ENCODE peak calls at places on chromosome 15, in ten cellular contexts. One of them, this sample, is unnamed.

GRCh38 chr15:74692327-74692726 is 3.5 kb downstream of the EDC3 start:
- DNase-seq in Karpas-422: no peak
- DNase-seq in T-helper 9 cell: no peak
- DNase-seq in right cardiac atrium: no peak
- DNase-seq in LoVo: no peak
- DNase-seq in activated naive CD8-positive, alpha-beta T cell treated with anti-CD3 and anti-CD28 coated beads, Interleukin-2, amount 10 ng/mL, durations not matched to agents 7 days and 5 days: no peak
- DNase-seq in heart right ventricle: no peak
- DNase-seq in neural progenitor cell: no peak
- DNase-seq in NCI-H748 treated with DMSO at 0.1 percent for 48 hours: no peak
- DNase-seq in hepatic stellate cell: no peak
- DNase-seq in this sample: no peak

GRCh38 chr15:79897701-79898113 is 893 bp upstream of the MTHFS start:
- DNase-seq in Karpas-422: peak
- DNase-seq in T-helper 9 cell: no peak
- DNase-seq in right cardiac atrium: no peak
- DNase-seq in LoVo: no peak
- DNase-seq in activated naive CD8-positive, alpha-beta T cell treated with anti-CD3 and anti-CD28 coated beads, Interleukin-2, amount 10 ng/mL, durations not matched to agents 7 days and 5 days: no peak
- DNase-seq in heart right ventricle: no peak
- DNase-seq in neural progenitor cell: no peak
- DNase-seq in NCI-H748 treated with DMSO at 0.1 percent for 48 hours: no peak
- DNase-seq in hepatic stellate cell: no peak
- DNase-seq in this sample: no peak

GRCh38 chr15:59792359-59792758 is 103.2 kb upstream of the BNIP2 start:
- DNase-seq in Karpas-422: no peak
- DNase-seq in T-helper 9 cell: peak
- DNase-seq in right cardiac atrium: peak
- DNase-seq in LoVo: no peak
- DNase-seq in activated naive CD8-positive, alpha-beta T cell treated with anti-CD3 and anti-CD28 coated beads, Interleukin-2, amount 10 ng/mL, durations not matched to agents 7 days and 5 days: peak
- DNase-seq in heart right ventricle: no peak
- DNase-seq in neural progenitor cell: no peak
- DNase-seq in NCI-H748 treated with DMSO at 0.1 percent for 48 hours: no peak
- DNase-seq in hepatic stellate cell: no peak
- DNase-seq in this sample: no peak

GRCh38 chr15:88657326-88658069 is 18.7 kb downstream of the ISG20 start:
- DNase-seq in Karpas-422: peak
- DNase-seq in T-helper 9 cell: no peak
- DNase-seq in right cardiac atrium: no peak
- DNase-seq in LoVo: peak
- DNase-seq in activated naive CD8-positive, alpha-beta T cell treated with anti-CD3 and anti-CD28 coated beads, Interleukin-2, amount 10 ng/mL, durations not matched to agents 7 days and 5 days: no peak
- DNase-seq in heart right ventricle: no peak
- DNase-seq in neural progenitor cell: peak
- DNase-seq in NCI-H748 treated with DMSO at 0.1 percent for 48 hours: no peak
- DNase-seq in hepatic stellate cell: peak
- DNase-seq in this sample: no peak

GRCh38 chr15:74869726-74870407 is 3.3 kb downstream of the SCAMP2 start:
- DNase-seq in Karpas-422: peak
- DNase-seq in T-helper 9 cell: no peak
- DNase-seq in right cardiac atrium: peak
- DNase-seq in LoVo: no peak
- DNase-seq in activated naive CD8-positive, alpha-beta T cell treated with anti-CD3 and anti-CD28 coated beads, Interleukin-2, amount 10 ng/mL, durations not matched to agents 7 days and 5 days: no peak
- DNase-seq in heart right ventricle: peak
- DNase-seq in neural progenitor cell: no peak
- DNase-seq in NCI-H748 treated with DMSO at 0.1 percent for 48 hours: no peak
- DNase-seq in hepatic stellate cell: peak
- DNase-seq in this sample: peak

GRCh38 chr15:68787609-68788264 is 33.0 kb downstream of the ANP32A start:
- DNase-seq in Karpas-422: no peak
- DNase-seq in T-helper 9 cell: no peak
- DNase-seq in right cardiac atrium: no peak
- DNase-seq in LoVo: no peak
- DNase-seq in activated naive CD8-positive, alpha-beta T cell treated with anti-CD3 and anti-CD28 coated beads, Interleukin-2, amount 10 ng/mL, durations not matched to agents 7 days and 5 days: no peak
- DNase-seq in heart right ventricle: no peak
- DNase-seq in neural progenitor cell: no peak
- DNase-seq in NCI-H748 treated with DMSO at 0.1 percent for 48 hours: no peak
- DNase-seq in hepatic stellate cell: no peak
- DNase-seq in this sample: no peak

GRCh38 chr15:90340345-90340744 is 11.7 kb upstream of the ZNF774 start:
- DNase-seq in Karpas-422: peak
- DNase-seq in T-helper 9 cell: no peak
- DNase-seq in right cardiac atrium: no peak
- DNase-seq in LoVo: peak
- DNase-seq in activated naive CD8-positive, alpha-beta T cell treated with anti-CD3 and anti-CD28 coated beads, Interleukin-2, amount 10 ng/mL, durations not matched to agents 7 days and 5 days: no peak
- DNase-seq in heart right ventricle: no peak
- DNase-seq in neural progenitor cell: no peak
- DNase-seq in NCI-H748 treated with DMSO at 0.1 percent for 48 hours: peak
- DNase-seq in hepatic stellate cell: no peak
- DNase-seq in this sample: no peak

GRCh38 chr15:79009388-79009787 is 64.5 kb upstream of the CTSH start:
- DNase-seq in Karpas-422: no peak
- DNase-seq in T-helper 9 cell: no peak
- DNase-seq in right cardiac atrium: no peak
- DNase-seq in LoVo: no peak
- DNase-seq in activated naive CD8-positive, alpha-beta T cell treated with anti-CD3 and anti-CD28 coated beads, Interleukin-2, amount 10 ng/mL, durations not matched to agents 7 days and 5 days: no peak
- DNase-seq in heart right ventricle: no peak
- DNase-seq in neural progenitor cell: no peak
- DNase-seq in NCI-H748 treated with DMSO at 0.1 percent for 48 hours: no peak
- DNase-seq in hepatic stellate cell: no peak
- DNase-seq in this sample: no peak

GRCh38 chr15:76529911-76530310 is 193.3 kb downstream of the ISL2 start:
- DNase-seq in Karpas-422: no peak
- DNase-seq in T-helper 9 cell: no peak
- DNase-seq in right cardiac atrium: no peak
- DNase-seq in LoVo: no peak
- DNase-seq in activated naive CD8-positive, alpha-beta T cell treated with anti-CD3 and anti-CD28 coated beads, Interleukin-2, amount 10 ng/mL, durations not matched to agents 7 days and 5 days: no peak
- DNase-seq in heart right ventricle: no peak
- DNase-seq in neural progenitor cell: no peak
- DNase-seq in NCI-H748 treated with DMSO at 0.1 percent for 48 hours: no peak
- DNase-seq in hepatic stellate cell: no peak
- DNase-seq in this sample: no peak

GRCh38 chr15:100681335-100681746 is 79.0 kb downstream of the ASB7 start:
- DNase-seq in Karpas-422: no peak
- DNase-seq in T-helper 9 cell: no peak
- DNase-seq in right cardiac atrium: no peak
- DNase-seq in LoVo: no peak
- DNase-seq in activated naive CD8-positive, alpha-beta T cell treated with anti-CD3 and anti-CD28 coated beads, Interleukin-2, amount 10 ng/mL, durations not matched to agents 7 days and 5 days: no peak
- DNase-seq in heart right ventricle: no peak
- DNase-seq in neural progenitor cell: no peak
- DNase-seq in NCI-H748 treated with DMSO at 0.1 percent for 48 hours: no peak
- DNase-seq in hepatic stellate cell: no peak
- DNase-seq in this sample: no peak

GRCh38 chr15:35496585-35496984 is 49.4 kb downstream of the DPH6 start:
- DNase-seq in Karpas-422: no peak
- DNase-seq in T-helper 9 cell: no peak
- DNase-seq in right cardiac atrium: no peak
- DNase-seq in LoVo: no peak
- DNase-seq in activated naive CD8-positive, alpha-beta T cell treated with anti-CD3 and anti-CD28 coated beads, Interleukin-2, amount 10 ng/mL, durations not matched to agents 7 days and 5 days: no peak
- DNase-seq in heart right ventricle: no peak
- DNase-seq in neural progenitor cell: no peak
- DNase-seq in NCI-H748 treated with DMSO at 0.1 percent for 48 hours: no peak
- DNase-seq in hepatic stellate cell: no peak
- DNase-seq in this sample: no peak

GRCh38 chr15:51244366-51244977 is 93.9 kb downstream of the CYP19A1 start:
- DNase-seq in Karpas-422: no peak
- DNase-seq in T-helper 9 cell: no peak
- DNase-seq in right cardiac atrium: no peak
- DNase-seq in LoVo: no peak
- DNase-seq in activated naive CD8-positive, alpha-beta T cell treated with anti-CD3 and anti-CD28 coated beads, Interleukin-2, amount 10 ng/mL, durations not matched to agents 7 days and 5 days: no peak
- DNase-seq in heart right ventricle: no peak
- DNase-seq in neural progenitor cell: no peak
- DNase-seq in NCI-H748 treated with DMSO at 0.1 percent for 48 hours: no peak
- DNase-seq in hepatic stellate cell: no peak
- DNase-seq in this sample: no peak

GRCh38 chr15:42456971-42457370 is 34.0 kb downstream of the ZNF106 start:
- DNase-seq in Karpas-422: peak
- DNase-seq in T-helper 9 cell: no peak
- DNase-seq in right cardiac atrium: no peak
- DNase-seq in LoVo: no peak
- DNase-seq in activated naive CD8-positive, alpha-beta T cell treated with anti-CD3 and anti-CD28 coated beads, Interleukin-2, amount 10 ng/mL, durations not matched to agents 7 days and 5 days: no peak
- DNase-seq in heart right ventricle: no peak
- DNase-seq in neural progenitor cell: no peak
- DNase-seq in NCI-H748 treated with DMSO at 0.1 percent for 48 hours: no peak
- DNase-seq in hepatic stellate cell: peak
- DNase-seq in this sample: no peak

GRCh38 chr15:40087095-40087805 is 21.4 kb downstream of the BMF start:
- DNase-seq in Karpas-422: no peak
- DNase-seq in T-helper 9 cell: no peak
- DNase-seq in right cardiac atrium: no peak
- DNase-seq in LoVo: no peak
- DNase-seq in activated naive CD8-positive, alpha-beta T cell treated with anti-CD3 and anti-CD28 coated beads, Interleukin-2, amount 10 ng/mL, durations not matched to agents 7 days and 5 days: no peak
- DNase-seq in heart right ventricle: no peak
- DNase-seq in neural progenitor cell: peak
- DNase-seq in NCI-H748 treated with DMSO at 0.1 percent for 48 hours: no peak
- DNase-seq in hepatic stellate cell: no peak
- DNase-seq in this sample: no peak

GRCh38 chr15:39747326-39747725 is 35.3 kb downstream of the FSIP1 start:
- DNase-seq in Karpas-422: no peak
- DNase-seq in T-helper 9 cell: no peak
- DNase-seq in right cardiac atrium: no peak
- DNase-seq in LoVo: no peak
- DNase-seq in activated naive CD8-positive, alpha-beta T cell treated with anti-CD3 and anti-CD28 coated beads, Interleukin-2, amount 10 ng/mL, durations not matched to agents 7 days and 5 days: no peak
- DNase-seq in heart right ventricle: no peak
- DNase-seq in neural progenitor cell: no peak
- DNase-seq in NCI-H748 treated with DMSO at 0.1 percent for 48 hours: no peak
- DNase-seq in hepatic stellate cell: peak
- DNase-seq in this sample: no peak

GRCh38 chr15:69415381-69415780 is 1.2 kb downstream of the KIF23 start:
- DNase-seq in Karpas-422: peak
- DNase-seq in T-helper 9 cell: no peak
- DNase-seq in right cardiac atrium: no peak
- DNase-seq in LoVo: no peak
- DNase-seq in activated naive CD8-positive, alpha-beta T cell treated with anti-CD3 and anti-CD28 coated beads, Interleukin-2, amount 10 ng/mL, durations not matched to agents 7 days and 5 days: no peak
- DNase-seq in heart right ventricle: no peak
- DNase-seq in neural progenitor cell: no peak
- DNase-seq in NCI-H748 treated with DMSO at 0.1 percent for 48 hours: no peak
- DNase-seq in hepatic stellate cell: no peak
- DNase-seq in this sample: no peak

GRCh38 chr15:67101981-67102929 is 36.9 kb downstream of the SMAD3 start:
- DNase-seq in Karpas-422: no peak
- DNase-seq in T-helper 9 cell: no peak
- DNase-seq in right cardiac atrium: no peak
- DNase-seq in LoVo: no peak
- DNase-seq in activated naive CD8-positive, alpha-beta T cell treated with anti-CD3 and anti-CD28 coated beads, Interleukin-2, amount 10 ng/mL, durations not matched to agents 7 days and 5 days: no peak
- DNase-seq in heart right ventricle: no peak
- DNase-seq in neural progenitor cell: no peak
- DNase-seq in NCI-H748 treated with DMSO at 0.1 percent for 48 hours: no peak
- DNase-seq in hepatic stellate cell: no peak
- DNase-seq in this sample: no peak

GRCh38 chr15:96351801-96352593 is 21.5 kb downstream of the NR2F2 start:
- DNase-seq in Karpas-422: no peak
- DNase-seq in T-helper 9 cell: no peak
- DNase-seq in right cardiac atrium: peak
- DNase-seq in LoVo: no peak
- DNase-seq in activated naive CD8-positive, alpha-beta T cell treated with anti-CD3 and anti-CD28 coated beads, Interleukin-2, amount 10 ng/mL, durations not matched to agents 7 days and 5 days: peak
- DNase-seq in heart right ventricle: peak
- DNase-seq in neural progenitor cell: peak
- DNase-seq in NCI-H748 treated with DMSO at 0.1 percent for 48 hours: no peak
- DNase-seq in hepatic stellate cell: no peak
- DNase-seq in this sample: no peak

GRCh38 chr15:81752149-81752942 is 293.5 kb downstream of the MEX3B start:
- DNase-seq in Karpas-422: no peak
- DNase-seq in T-helper 9 cell: no peak
- DNase-seq in right cardiac atrium: peak
- DNase-seq in LoVo: peak
- DNase-seq in activated naive CD8-positive, alpha-beta T cell treated with anti-CD3 and anti-CD28 coated beads, Interleukin-2, amount 10 ng/mL, durations not matched to agents 7 days and 5 days: no peak
- DNase-seq in heart right ventricle: peak
- DNase-seq in neural progenitor cell: peak
- DNase-seq in NCI-H748 treated with DMSO at 0.1 percent for 48 hours: peak
- DNase-seq in hepatic stellate cell: no peak
- DNase-seq in this sample: no peak

GRCh38 chr15:74845208-74845568 is 2.2 kb upstream of the ULK3 start:
- DNase-seq in Karpas-422: peak
- DNase-seq in T-helper 9 cell: peak
- DNase-seq in right cardiac atrium: no peak
- DNase-seq in LoVo: no peak
- DNase-seq in activated naive CD8-positive, alpha-beta T cell treated with anti-CD3 and anti-CD28 coated beads, Interleukin-2, amount 10 ng/mL, durations not matched to agents 7 days and 5 days: peak
- DNase-seq in heart right ventricle: no peak
- DNase-seq in neural progenitor cell: no peak
- DNase-seq in NCI-H748 treated with DMSO at 0.1 percent for 48 hours: no peak
- DNase-seq in hepatic stellate cell: no peak
- DNase-seq in this sample: no peak

GRCh38 chr15:63354771-63355650 is 26.6 kb downstream of the CA12 start:
- DNase-seq in Karpas-422: no peak
- DNase-seq in T-helper 9 cell: no peak
- DNase-seq in right cardiac atrium: no peak
- DNase-seq in LoVo: peak
- DNase-seq in activated naive CD8-positive, alpha-beta T cell treated with anti-CD3 and anti-CD28 coated beads, Interleukin-2, amount 10 ng/mL, durations not matched to agents 7 days and 5 days: no peak
- DNase-seq in heart right ventricle: no peak
- DNase-seq in neural progenitor cell: no peak
- DNase-seq in NCI-H748 treated with DMSO at 0.1 percent for 48 hours: no peak
- DNase-seq in hepatic stellate cell: no peak
- DNase-seq in this sample: no peak

GRCh38 chr15:97425596-97425995 is 534.9 kb upstream of the ARRDC4 start:
- DNase-seq in Karpas-422: no peak
- DNase-seq in T-helper 9 cell: no peak
- DNase-seq in right cardiac atrium: no peak
- DNase-seq in LoVo: no peak
- DNase-seq in activated naive CD8-positive, alpha-beta T cell treated with anti-CD3 and anti-CD28 coated beads, Interleukin-2, amount 10 ng/mL, durations not matched to agents 7 days and 5 days: no peak
- DNase-seq in heart right ventricle: no peak
- DNase-seq in neural progenitor cell: no peak
- DNase-seq in NCI-H748 treated with DMSO at 0.1 percent for 48 hours: peak
- DNase-seq in hepatic stellate cell: no peak
- DNase-seq in this sample: no peak

GRCh38 chr15:50879016-50879415 is 29.5 kb upstream of the AP4E1 start:
- DNase-seq in Karpas-422: peak
- DNase-seq in T-helper 9 cell: no peak
- DNase-seq in right cardiac atrium: no peak
- DNase-seq in LoVo: no peak
- DNase-seq in activated naive CD8-positive, alpha-beta T cell treated with anti-CD3 and anti-CD28 coated beads, Interleukin-2, amount 10 ng/mL, durations not matched to agents 7 days and 5 days: no peak
- DNase-seq in heart right ventricle: no peak
- DNase-seq in neural progenitor cell: no peak
- DNase-seq in NCI-H748 treated with DMSO at 0.1 percent for 48 hours: no peak
- DNase-seq in hepatic stellate cell: no peak
- DNase-seq in this sample: no peak

GRCh38 chr15:40338921-40339620 is 1.7 kb downstream of the CCDC9B start:
- DNase-seq in Karpas-422: no peak
- DNase-seq in T-helper 9 cell: no peak
- DNase-seq in right cardiac atrium: peak
- DNase-seq in LoVo: peak
- DNase-seq in activated naive CD8-positive, alpha-beta T cell treated with anti-CD3 and anti-CD28 coated beads, Interleukin-2, amount 10 ng/mL, durations not matched to agents 7 days and 5 days: no peak
- DNase-seq in heart right ventricle: no peak
- DNase-seq in neural progenitor cell: no peak
- DNase-seq in NCI-H748 treated with DMSO at 0.1 percent for 48 hours: no peak
- DNase-seq in hepatic stellate cell: peak
- DNase-seq in this sample: no peak

GRCh38 chr15:29106116-29106515 is 163.5 kb downstream of the NSMCE3 start:
- DNase-seq in Karpas-422: no peak
- DNase-seq in T-helper 9 cell: no peak
- DNase-seq in right cardiac atrium: no peak
- DNase-seq in LoVo: no peak
- DNase-seq in activated naive CD8-positive, alpha-beta T cell treated with anti-CD3 and anti-CD28 coated beads, Interleukin-2, amount 10 ng/mL, durations not matched to agents 7 days and 5 days: no peak
- DNase-seq in heart right ventricle: no peak
- DNase-seq in neural progenitor cell: no peak
- DNase-seq in NCI-H748 treated with DMSO at 0.1 percent for 48 hours: no peak
- DNase-seq in hepatic stellate cell: no peak
- DNase-seq in this sample: no peak

GRCh38 chr15:67469680-67470079 is 51.3 kb upstream of the C15orf61 start:
- DNase-seq in Karpas-422: no peak
- DNase-seq in T-helper 9 cell: no peak
- DNase-seq in right cardiac atrium: no peak
- DNase-seq in LoVo: no peak
- DNase-seq in activated naive CD8-positive, alpha-beta T cell treated with anti-CD3 and anti-CD28 coated beads, Interleukin-2, amount 10 ng/mL, durations not matched to agents 7 days and 5 days: no peak
- DNase-seq in heart right ventricle: no peak
- DNase-seq in neural progenitor cell: no peak
- DNase-seq in NCI-H748 treated with DMSO at 0.1 percent for 48 hours: no peak
- DNase-seq in hepatic stellate cell: no peak
- DNase-seq in this sample: no peak

GRCh38 chr15:82963356-82964341 is 11.1 kb upstream of the HOMER2 start:
- DNase-seq in Karpas-422: no peak
- DNase-seq in T-helper 9 cell: no peak
- DNase-seq in right cardiac atrium: no peak
- DNase-seq in LoVo: no peak
- DNase-seq in activated naive CD8-positive, alpha-beta T cell treated with anti-CD3 and anti-CD28 coated beads, Interleukin-2, amount 10 ng/mL, durations not matched to agents 7 days and 5 days: no peak
- DNase-seq in heart right ventricle: no peak
- DNase-seq in neural progenitor cell: no peak
- DNase-seq in NCI-H748 treated with DMSO at 0.1 percent for 48 hours: no peak
- DNase-seq in hepatic stellate cell: no peak
- DNase-seq in this sample: no peak

GRCh38 chr15:85687329-85687728 is 107.4 kb downstream of the KLHL25 start:
- DNase-seq in Karpas-422: peak
- DNase-seq in T-helper 9 cell: no peak
- DNase-seq in right cardiac atrium: no peak
- DNase-seq in LoVo: no peak
- DNase-seq in activated naive CD8-positive, alpha-beta T cell treated with anti-CD3 and anti-CD28 coated beads, Interleukin-2, amount 10 ng/mL, durations not matched to agents 7 days and 5 days: no peak
- DNase-seq in heart right ventricle: no peak
- DNase-seq in neural progenitor cell: no peak
- DNase-seq in NCI-H748 treated with DMSO at 0.1 percent for 48 hours: no peak
- DNase-seq in hepatic stellate cell: no peak
- DNase-seq in this sample: no peak

This sample was measured in KG1.